ENCODE peak calls at places on chromosomes 13 and 19, in seven cellular contexts. One of them, this sample, is unnamed.

GRCh38 chr13:45527699-45528462 is 63.1 kb downstream of the COG3 start:
- DNase-seq in effector memory CD4-positive, alpha-beta T cell: no peak
- DNase-seq in dorsolateral prefrontal cortex: no peak
- DNase-seq in H9: no peak
- DNase-seq in PC-3: peak; percentile 84
- DNase-seq in tibial artery: no peak
- DNase-seq in suprapubic skin: no peak
- DNase-seq in this sample: no peak

GRCh38 chr13:101309014-101309619 is 107.2 kb downstream of the NALCN start:
- DNase-seq in effector memory CD4-positive, alpha-beta T cell: no peak
- DNase-seq in dorsolateral prefrontal cortex: no peak
- DNase-seq in H9: no peak
- DNase-seq in PC-3: peak; percentile 33
- DNase-seq in tibial artery: no peak
- DNase-seq in suprapubic skin: no peak
- DNase-seq in this sample: no peak

GRCh38 chr13:106573279-106573831 is 5.4 kb upstream of the ARGLU1 start:
- DNase-seq in effector memory CD4-positive, alpha-beta T cell: no peak
- DNase-seq in dorsolateral prefrontal cortex: no peak
- DNase-seq in H9: no peak
- DNase-seq in PC-3: no peak
- DNase-seq in tibial artery: peak; percentile 56
- DNase-seq in suprapubic skin: peak; percentile 69
- DNase-seq in this sample: peak; percentile 36

GRCh38 chr13:47897411-47898050 is 103.5 kb downstream of the SUCLA2 start:
- DNase-seq in effector memory CD4-positive, alpha-beta T cell: no peak
- DNase-seq in dorsolateral prefrontal cortex: peak; percentile 59
- DNase-seq in H9: peak; percentile 61
- DNase-seq in PC-3: peak; percentile 70
- DNase-seq in tibial artery: no peak
- DNase-seq in suprapubic skin: no peak
- DNase-seq in this sample: no peak

GRCh38 chr19:42850981-42851717 is 28.4 kb downstream of the PSG1 start:
- DNase-seq in effector memory CD4-positive, alpha-beta T cell: no peak
- DNase-seq in dorsolateral prefrontal cortex: no peak
- DNase-seq in H9: no peak
- DNase-seq in PC-3: peak; percentile 92
- DNase-seq in tibial artery: peak; percentile 84
- DNase-seq in suprapubic skin: peak; percentile 81
- DNase-seq in this sample: peak; percentile 19

GRCh38 chr19:661427-662196 is 1.4 kb downstream of the RNF126 start:
- DNase-seq in effector memory CD4-positive, alpha-beta T cell: peak; percentile 61
- DNase-seq in dorsolateral prefrontal cortex: no peak
- DNase-seq in H9: no peak
- DNase-seq in PC-3: no peak
- DNase-seq in tibial artery: no peak
- DNase-seq in suprapubic skin: no peak
- DNase-seq in this sample: no peak

GRCh38 chr13:58488251-58488650 is 856.7 kb downstream of the PCDH17 start:
- DNase-seq in effector memory CD4-positive, alpha-beta T cell: no peak
- DNase-seq in dorsolateral prefrontal cortex: no peak
- DNase-seq in H9: no peak
- DNase-seq in PC-3: no peak
- DNase-seq in tibial artery: no peak
- DNase-seq in suprapubic skin: no peak
- DNase-seq in this sample: no peak

GRCh38 chr13:67841071-67841470 is 610.9 kb upstream of the PCDH9 start:
- DNase-seq in effector memory CD4-positive, alpha-beta T cell: no peak
- DNase-seq in dorsolateral prefrontal cortex: no peak
- DNase-seq in H9: peak; percentile 76
- DNase-seq in PC-3: no peak
- DNase-seq in tibial artery: no peak
- DNase-seq in suprapubic skin: no peak
- DNase-seq in this sample: no peak

GRCh38 chr19:7083076-7083956 is 13.8 kb downstream of the ZNF557 start:
- DNase-seq in effector memory CD4-positive, alpha-beta T cell: no peak
- DNase-seq in dorsolateral prefrontal cortex: no peak
- DNase-seq in H9: no peak
- DNase-seq in PC-3: peak; percentile 24
- DNase-seq in tibial artery: no peak
- DNase-seq in suprapubic skin: no peak
- DNase-seq in this sample: no peak

GRCh38 chr13:32538234-32538620 is 368 bp downstream of the N4BP2L2 start:
- DNase-seq in effector memory CD4-positive, alpha-beta T cell: no peak
- DNase-seq in dorsolateral prefrontal cortex: no peak
- DNase-seq in H9: no peak
- DNase-seq in PC-3: no peak
- DNase-seq in tibial artery: peak; percentile 32
- DNase-seq in suprapubic skin: peak; percentile 66
- DNase-seq in this sample: peak; percentile 17

GRCh38 chr19:1601613-1602064 is 3.6 kb downstream of the UQCR11 start:
- DNase-seq in effector memory CD4-positive, alpha-beta T cell: no peak
- DNase-seq in dorsolateral prefrontal cortex: no peak
- DNase-seq in H9: no peak
- DNase-seq in PC-3: peak; percentile 8
- DNase-seq in tibial artery: no peak
- DNase-seq in suprapubic skin: no peak
- DNase-seq in this sample: no peak

GRCh38 chr13:36639610-36640009 is 34.2 kb upstream of the SERTM1 start:
- DNase-seq in effector memory CD4-positive, alpha-beta T cell: no peak
- DNase-seq in dorsolateral prefrontal cortex: no peak
- DNase-seq in H9: no peak
- DNase-seq in PC-3: no peak
- DNase-seq in tibial artery: no peak
- DNase-seq in suprapubic skin: no peak
- DNase-seq in this sample: no peak

GRCh38 chr19:49570138-49570856 is 10.1 kb downstream of the NOSIP start:
- DNase-seq in effector memory CD4-positive, alpha-beta T cell: peak; percentile 57
- DNase-seq in dorsolateral prefrontal cortex: no peak
- DNase-seq in H9: peak; percentile 73
- DNase-seq in PC-3: peak; percentile 92
- DNase-seq in tibial artery: peak; percentile 51
- DNase-seq in suprapubic skin: no peak
- DNase-seq in this sample: peak; percentile 54

GRCh38 chr19:35879770-35880317 is 11.5 kb downstream of the APLP1 start:
- DNase-seq in effector memory CD4-positive, alpha-beta T cell: peak; percentile 48
- DNase-seq in dorsolateral prefrontal cortex: peak; percentile 82
- DNase-seq in H9: peak; percentile 94
- DNase-seq in PC-3: peak; percentile 87
- DNase-seq in tibial artery: peak; percentile 85
- DNase-seq in suprapubic skin: peak; percentile 88
- DNase-seq in this sample: peak; percentile 63

GRCh38 chr19:18306209-18306902 is 16.5 kb downstream of the LSM4 start:
- DNase-seq in effector memory CD4-positive, alpha-beta T cell: no peak
- DNase-seq in dorsolateral prefrontal cortex: no peak
- DNase-seq in H9: no peak
- DNase-seq in PC-3: no peak
- DNase-seq in tibial artery: no peak
- DNase-seq in suprapubic skin: no peak
- DNase-seq in this sample: no peak

GRCh38 chr19:36488816-36489138 is 584 bp downstream of the ZNF566 start:
- DNase-seq in effector memory CD4-positive, alpha-beta T cell: no peak
- DNase-seq in dorsolateral prefrontal cortex: no peak
- DNase-seq in H9: no peak
- DNase-seq in PC-3: peak; percentile 12
- DNase-seq in tibial artery: peak; percentile 20
- DNase-seq in suprapubic skin: no peak
- DNase-seq in this sample: no peak

GRCh38 chr19:1315470-1316166 is 29.9 kb downstream of the EFNA2 start:
- DNase-seq in effector memory CD4-positive, alpha-beta T cell: no peak
- DNase-seq in dorsolateral prefrontal cortex: peak; percentile 63
- DNase-seq in H9: peak; percentile 78
- DNase-seq in PC-3: peak; percentile 50
- DNase-seq in tibial artery: no peak
- DNase-seq in suprapubic skin: no peak
- DNase-seq in this sample: no peak

GRCh38 chr19:45059258-45059965 is 16.9 kb downstream of the ZNF296 start:
- DNase-seq in effector memory CD4-positive, alpha-beta T cell: peak; percentile 61
- DNase-seq in dorsolateral prefrontal cortex: peak; percentile 72
- DNase-seq in H9: peak; percentile 87
- DNase-seq in PC-3: peak; percentile 73
- DNase-seq in tibial artery: peak; percentile 62
- DNase-seq in suprapubic skin: no peak
- DNase-seq in this sample: peak; percentile 17

GRCh38 chr19:46610413-46610775 is 9.3 kb downstream of the CALM3 start:
- DNase-seq in effector memory CD4-positive, alpha-beta T cell: no peak
- DNase-seq in dorsolateral prefrontal cortex: peak; percentile 6
- DNase-seq in H9: no peak
- DNase-seq in PC-3: no peak
- DNase-seq in tibial artery: no peak
- DNase-seq in suprapubic skin: no peak
- DNase-seq in this sample: peak; percentile 2

GRCh38 chr19:57317503-57317902 is 2.8 kb upstream of the ZNF543 start:
- DNase-seq in effector memory CD4-positive, alpha-beta T cell: no peak
- DNase-seq in dorsolateral prefrontal cortex: no peak
- DNase-seq in H9: peak; percentile 43
- DNase-seq in PC-3: no peak
- DNase-seq in tibial artery: no peak
- DNase-seq in suprapubic skin: no peak
- DNase-seq in this sample: no peak

GRCh38 chr13:91249370-91249769 is 98.1 kb upstream of the MIR17HG start:
- DNase-seq in effector memory CD4-positive, alpha-beta T cell: no peak
- DNase-seq in dorsolateral prefrontal cortex: no peak
- DNase-seq in H9: no peak
- DNase-seq in PC-3: no peak
- DNase-seq in tibial artery: no peak
- DNase-seq in suprapubic skin: no peak
- DNase-seq in this sample: no peak
- H3K27ac ChIP-seq in effector memory CD4-positive, alpha-beta T cell: no peak overlapping the region
- H3K27ac ChIP-seq in dorsolateral prefrontal cortex: no peak overlapping the region
- H3K27ac ChIP-seq in H9: no peak overlapping the region
- H3K27ac ChIP-seq in PC-3: no peak overlapping the region
- H3K27ac ChIP-seq in tibial artery: no peak overlapping the region
- H3K27ac ChIP-seq in suprapubic skin: no peak overlapping the region
- H3K27ac ChIP-seq in this sample: no peak overlapping the region

DNA sequence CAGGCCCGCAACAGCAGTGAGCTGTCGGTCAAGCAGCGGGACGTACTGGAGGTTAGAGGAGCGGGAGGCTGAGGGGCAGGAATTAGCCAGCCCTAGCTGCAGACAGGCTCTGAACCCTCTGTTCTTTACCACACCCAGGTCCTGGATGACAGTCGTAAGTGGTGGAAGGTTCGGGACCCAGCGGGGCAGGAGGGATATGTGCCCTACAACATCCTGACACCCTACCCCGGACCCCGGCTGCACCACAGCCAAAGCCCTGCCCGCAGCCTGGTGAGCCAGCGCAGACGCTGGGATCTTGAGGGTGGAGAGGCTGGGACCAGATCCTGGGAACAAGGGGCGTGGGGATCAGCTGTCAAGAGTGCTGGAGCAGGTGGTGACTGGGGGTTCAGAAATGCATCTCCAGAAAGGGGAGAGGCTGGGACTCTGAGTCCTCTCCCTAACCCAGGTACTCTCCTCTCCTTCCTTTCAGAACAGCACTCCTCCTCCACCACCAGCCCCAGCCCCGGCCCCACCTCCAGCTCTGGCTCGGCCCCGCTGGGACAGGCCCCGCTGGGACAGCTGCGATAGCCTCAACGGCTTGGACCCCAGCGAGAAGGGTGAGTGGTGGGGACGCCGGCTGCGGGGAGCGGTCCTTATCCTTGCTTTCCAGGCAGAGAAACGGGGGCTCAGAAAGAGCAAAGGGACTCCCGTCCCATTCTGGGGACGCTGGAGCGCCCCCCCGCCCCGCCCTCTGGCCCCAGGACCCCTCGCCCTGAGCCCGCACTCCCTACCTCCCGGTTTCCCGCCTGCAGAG is 10.4 kb downstream of the EPS8L1 start:
- DNase-seq in effector memory CD4-positive, alpha-beta T cell: no peak
- DNase-seq in dorsolateral prefrontal cortex: no peak
- DNase-seq in H9: no peak
- DNase-seq in PC-3: no peak
- DNase-seq in tibial artery: no peak
- DNase-seq in suprapubic skin: peak; percentile 66
- DNase-seq in this sample: no peak
- H3K27me3 ChIP-seq in effector memory CD4-positive, alpha-beta T cell: peaks cover 49% of the 10 kb centered on the region
- H3K27me3 ChIP-seq in dorsolateral prefrontal cortex: peaks cover 47% of the 10 kb centered on the region
- H3K27me3 ChIP-seq in H9: no peaks in the 10 kb centered on the region
- H3K27me3 ChIP-seq in PC-3: no peaks in the 10 kb centered on the region
- H3K27me3 ChIP-seq in tibial artery: peaks cover 20% of the 10 kb centered on the region
- H3K27me3 ChIP-seq in suprapubic skin: peaks cover 50% of the 10 kb centered on the region
- H3K27me3 ChIP-seq in this sample: peaks cover 62% of the 10 kb centered on the region

DNA sequence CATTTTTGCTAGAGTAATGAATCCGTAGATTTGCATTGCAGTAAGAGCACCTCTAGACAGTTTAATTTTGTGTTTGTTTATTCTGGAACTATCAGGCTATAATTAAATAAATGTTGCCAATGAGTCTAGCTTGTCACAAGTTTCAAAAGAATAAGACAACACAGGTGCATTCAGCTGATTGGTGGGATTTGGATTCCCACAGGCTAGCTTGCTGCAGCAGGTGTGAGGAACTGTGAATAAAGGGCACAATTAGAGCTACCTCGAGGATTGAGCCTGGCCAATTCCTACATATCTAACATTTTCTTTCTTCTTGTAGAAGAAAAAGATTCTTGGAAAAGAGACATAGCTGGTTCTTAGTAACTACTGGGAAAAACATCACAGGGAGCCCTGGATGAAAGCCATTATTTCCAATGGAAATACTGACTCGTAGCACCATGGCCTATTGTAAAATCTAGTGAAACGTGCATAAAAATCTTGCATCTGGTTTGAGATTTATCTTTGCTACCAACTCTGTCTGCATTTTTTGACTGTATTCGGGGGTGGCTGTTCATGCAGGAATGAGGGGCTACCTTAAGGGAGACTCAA is 360.9 kb downstream of the FGF9 start:
- DNase-seq in effector memory CD4-positive, alpha-beta T cell: no peak
- DNase-seq in dorsolateral prefrontal cortex: no peak
- DNase-seq in H9: no peak
- DNase-seq in PC-3: no peak
- DNase-seq in tibial artery: no peak
- DNase-seq in suprapubic skin: no peak
- DNase-seq in this sample: no peak
- H3K27ac ChIP-seq in effector memory CD4-positive, alpha-beta T cell: no peak overlapping the region
- H3K27ac ChIP-seq in dorsolateral prefrontal cortex: no peak overlapping the region
- H3K27ac ChIP-seq in H9: no peak overlapping the region
- H3K27ac ChIP-seq in PC-3: no peak overlapping the region
- H3K27ac ChIP-seq in tibial artery: no peak overlapping the region
- H3K27ac ChIP-seq in suprapubic skin: no peak overlapping the region
- H3K27ac ChIP-seq in this sample: no peak overlapping the region

GRCh38 chr19:2977686-2978466 is 512 bp downstream of the TLE6 start:
- DNase-seq in effector memory CD4-positive, alpha-beta T cell: no peak
- DNase-seq in dorsolateral prefrontal cortex: no peak
- DNase-seq in H9: no peak
- DNase-seq in PC-3: no peak
- DNase-seq in tibial artery: no peak
- DNase-seq in suprapubic skin: no peak
- DNase-seq in this sample: no peak

GRCh38 chr19:2974342-2974932 is 2.9 kb upstream of the TLE6 start:
- DNase-seq in effector memory CD4-positive, alpha-beta T cell: no peak
- DNase-seq in dorsolateral prefrontal cortex: peak; percentile 36
- DNase-seq in H9: no peak
- DNase-seq in PC-3: no peak
- DNase-seq in tibial artery: peak; percentile 81
- DNase-seq in suprapubic skin: peak; percentile 78
- DNase-seq in this sample: peak; percentile 69

GRCh38 chr19:2978467-2978767 is 1.1 kb downstream of the TLE6 start:
- DNase-seq in effector memory CD4-positive, alpha-beta T cell: no peak
- DNase-seq in dorsolateral prefrontal cortex: no peak
- DNase-seq in H9: no peak
- DNase-seq in PC-3: no peak
- DNase-seq in tibial artery: no peak
- DNase-seq in suprapubic skin: no peak
- DNase-seq in this sample: no peak

GRCh38 chr19:2977001-2977685 is at the start of gene TLE6:
- DNase-seq in effector memory CD4-positive, alpha-beta T cell: peak; percentile 88
- DNase-seq in dorsolateral prefrontal cortex: peak; percentile 96
- DNase-seq in H9: peak; percentile 99
- DNase-seq in PC-3: peak; percentile 91
- DNase-seq in tibial artery: peak; percentile 93
- DNase-seq in suprapubic skin: peak; percentile 97
- DNase-seq in this sample: peak; percentile 94

GRCh38 chr19:2976609-2977000 is 759 bp upstream of the TLE6 start:
- DNase-seq in effector memory CD4-positive, alpha-beta T cell: no peak
- DNase-seq in dorsolateral prefrontal cortex: no peak
- DNase-seq in H9: peak; percentile 50
- DNase-seq in PC-3: no peak
- DNase-seq in tibial artery: no peak
- DNase-seq in suprapubic skin: no peak
- DNase-seq in this sample: no peak
- H3K27me3 ChIP-seq in effector memory CD4-positive, alpha-beta T cell: no peaks in the 10 kb centered on the region
- H3K27me3 ChIP-seq in dorsolateral prefrontal cortex: no peaks in the 10 kb centered on the region
- H3K27me3 ChIP-seq in H9: no peaks in the 10 kb centered on the region
- H3K27me3 ChIP-seq in PC-3: no peaks in the 10 kb centered on the region
- H3K27me3 ChIP-seq in tibial artery: no peaks in the 10 kb centered on the region
- H3K27me3 ChIP-seq in suprapubic skin: no peaks in the 10 kb centered on the region
- H3K27me3 ChIP-seq in this sample: no peaks in the 10 kb centered on the region